ENCODE peak calls at places on chromosomes 12 and 14, in nine cellular contexts. L is H9, R is body of pancreas, U is PC-9, V is stomach, E is uterus, M is adipocyte, T is tibial artery, J is left lung. D is an unnamed sample. For H3K27me3 and H3K4me1, the result is how much of the 10 kb centered on the place peaks cover.

GRCh38 chr14:104389326-104390220 is 190.0 kb upstream of the C14orf180 start:
- DNase-seq in J (peak), E (peak), M (no peak), R (no peak), L (peak), V (peak), U (no peak), T (peak), D (no peak)

GRCh38 chr14:88210426-88210825 is 112.6 kb downstream of the KCNK10 start:
- DNase-seq in M (no peak), V (no peak), J (no peak), U (no peak), L (no peak), T (no peak), E (no peak), R (no peak), D (no peak)

GRCh38 chr14:75864352-75864751 is 117.4 kb downstream of the TGFB3 start:
- DNase-seq in V (no peak), R (no peak), U (no peak), T (no peak), E (no peak), L (no peak), M (peak), J (no peak), D (no peak)

GRCh38 chr14:103705158-103705523 is 10.1 kb downstream of the XRCC3 start:
- DNase-seq in V (peak), J (peak), M (no peak), R (peak), E (peak), U (peak), T (peak), L (no peak), D (peak)

GRCh38 chr14:83478741-83479140 is 1945.1 kb upstream of the SEL1L start:
- DNase-seq in M (no peak), R (no peak), J (no peak), T (no peak), V (no peak), U (no peak), L (no peak), E (no peak), D (no peak)

GRCh38 chr14:36988568-36988967 is 183.8 kb downstream of the SLC25A21 start:
- DNase-seq in J (no peak), R (no peak), V (no peak), M (peak), U (no peak), E (no peak), L (no peak), T (no peak), D (no peak)

GRCh38 chr14:35416108-35416750 is 11.7 kb upstream of the NFKBIA start:
- DNase-seq in J (no peak), V (no peak), R (no peak), U (no peak), L (no peak), M (no peak), T (no peak), E (no peak), D (no peak)

GRCh38 chr12:124738636-124739467 is 124.8 kb downstream of the SCARB1 start:
- DNase-seq in M (no peak), U (no peak), R (no peak), T (no peak), J (no peak), L (no peak), V (peak), E (no peak), D (no peak)

GRCh38 chr12:116818948-116819832 is 62.1 kb downstream of the HRK start:
- DNase-seq in E (peak), T (peak), R (peak), J (peak), M (peak), L (peak), V (peak), U (peak), D (peak)
- H3K27me3 ChIP-seq in E (under half), T (under half), R (under half), J (under half), M (under half), L (under half), V (under half), U (under half), D (under half)

GRCh38 chr12:644818-645552 is 18.3 kb downstream of the NINJ2 start:
- DNase-seq in J (no peak), U (no peak), E (no peak), L (no peak), R (no peak), V (no peak), T (no peak), M (no peak), D (no peak)

GRCh38 chr12:645563-646071 is 17.6 kb downstream of the NINJ2 start:
- DNase-seq in M (peak), L (no peak), U (peak), J (no peak), E (peak), V (peak), R (peak), T (peak), D (no peak)

GRCh38 chr12:647713-648085 is 15.5 kb downstream of the NINJ2 start:
- DNase-seq in E (no peak), T (no peak), L (no peak), M (no peak), J (no peak), V (no peak), U (no peak), R (no peak), D (no peak)

GRCh38 chr12:647039-647712 is 16.1 kb downstream of the NINJ2 start:
- DNase-seq in J (no peak), M (no peak), V (no peak), T (no peak), E (no peak), U (no peak), R (no peak), L (no peak), D (no peak)

GRCh38 chr12:646303-647038 is 16.8 kb downstream of the NINJ2 start:
- DNase-seq in E (peak), R (peak), L (no peak), M (no peak), J (peak), T (peak), V (peak), U (no peak), D (no peak)
- H3K4me1 ChIP-seq in E (under half), R (under half), L (under half), M (under half), J (under half), T (under half), V (half or more), U (under half), D (half or more)

GRCh38 chr12:31217356-31218130 is 108.4 kb downstream of the SINHCAF start:
- DNase-seq in T (no peak), E (no peak), V (no peak), M (no peak), L (no peak), R (no peak), U (peak), J (no peak), D (peak)
- H3K27me3 ChIP-seq in T (under half), E (under half), V (under half), M (under half), L (under half), R (under half), U (under half), J (under half), D (under half)

DNA sequence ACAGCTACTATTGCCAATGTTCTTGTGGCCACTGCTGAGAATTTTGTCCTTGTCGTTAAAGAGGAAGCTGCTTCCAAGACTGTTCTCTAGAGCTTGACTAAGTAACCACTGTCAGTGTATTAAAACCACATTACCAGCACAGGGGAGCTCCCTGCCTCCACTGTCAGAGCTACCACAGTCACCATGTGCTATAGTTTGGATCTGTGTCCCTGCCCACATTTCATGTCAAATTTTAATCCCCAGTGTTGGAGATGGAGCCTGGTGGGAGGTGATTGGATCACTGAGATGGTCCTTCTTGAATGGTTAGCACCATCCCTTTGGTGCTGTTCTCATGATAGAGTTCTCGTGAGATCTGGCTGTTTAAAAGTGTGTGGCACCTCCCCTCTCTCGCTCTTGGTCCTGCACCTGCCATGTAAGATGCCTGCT is 23.2 kb upstream of the RAP1B start:
- DNase-seq in V (no peak), E (no peak), M (no peak), T (no peak), U (no peak), J (no peak), L (no peak), R (no peak), D (no peak)
- H3K4me1 ChIP-seq in V (under half), E (under half), M (under half), T (under half), U (under half), J (under half), L (under half), R (under half), D (under half)

GRCh38 chr12:57626111-57626928 is 6.7 kb downstream of the B4GALNT1 start:
- DNase-seq in E (no peak), R (no peak), T (no peak), M (no peak), L (peak), J (no peak), U (no peak), V (no peak), D (no peak)
- H3K27me3 ChIP-seq in E (under half), R (under half), T (under half), M (half or more), L (half or more), J (half or more), U (under half), V (half or more), D (half or more)

GRCh38 chr14:64762044-64763034 is 58.1 kb downstream of the PLEKHG3 start:
- DNase-seq in J (peak), T (peak), L (no peak), U (peak), E (peak), V (peak), M (peak), R (peak), D (peak)

GRCh38 chr14:64760146-64760755 is 56.0 kb downstream of the PLEKHG3 start:
- DNase-seq in V (peak), T (no peak), J (no peak), M (peak), R (peak), L (peak), E (peak), U (peak), D (peak)

GRCh38 chr14:64760916-64761315 is 56.7 kb downstream of the PLEKHG3 start:
- DNase-seq in M (no peak), R (no peak), L (no peak), J (peak), E (peak), U (no peak), T (no peak), V (no peak), D (peak)

GRCh38 chr14:64763089-64763782 is 59.0 kb downstream of the PLEKHG3 start:
- DNase-seq in J (peak), M (no peak), L (no peak), E (no peak), T (no peak), U (no peak), R (no peak), V (no peak), D (peak)

GRCh38 chr14:64761441-64762043 is 57.3 kb downstream of the PLEKHG3 start:
- DNase-seq in V (no peak), L (no peak), T (no peak), R (peak), M (no peak), J (peak), E (peak), U (no peak), D (peak)
- H3K4me1 ChIP-seq in V (half or more), L (under half), T (half or more), R (half or more), M (under half), J (under half), E (under half), U (half or more), D (half or more)

GRCh38 chr12:52763991-52764390 is 13.2 kb downstream of the KRT76 start:
- DNase-seq in M (no peak), L (no peak), U (no peak), V (no peak), R (no peak), J (no peak), E (no peak), T (no peak), D (no peak)
- H3K27me3 ChIP-seq in M (under half), L (under half), U (under half), V (under half), R (under half), J (under half), E (under half), T (under half), D (under half)

GRCh38 chr12:25423355-25423754 is 129.7 kb downstream of the LMNTD1 start:
- DNase-seq in J (no peak), E (no peak), R (peak), M (no peak), U (no peak), T (no peak), V (peak), L (no peak), D (no peak)
- H3K4me1 ChIP-seq in J (under half), E (under half), R (under half), M (under half), U (under half), T (under half), V (under half), L (under half), D (under half)

GRCh38 chr12:57623385-57623784 is 9.6 kb downstream of the B4GALNT1 start:
- DNase-seq in V (no peak), T (no peak), U (no peak), R (no peak), M (no peak), L (no peak), E (no peak), J (no peak), D (no peak)
- H3K27me3 ChIP-seq in V (half or more), T (under half), U (half or more), R (under half), M (half or more), L (half or more), E (under half), J (half or more), D (half or more)